ENCODE peak calls at places on chromosomes 1 and 21, in four cellular contexts. One of them, this sample, is unnamed.

GRCh38 chr1:38805036-38805435 is 54.5 kb downstream of the RRAGC start:
- DNase-seq in GM12878: no peak
- DNase-seq in HepG2: no peak
- DNase-seq in K562: no peak
- DNase-seq in this sample: no peak

GRCh38 chr1:34013958-34014737 is 150.3 kb downstream of the HMGB4 start:
- DNase-seq in K562: peak
- DNase-seq in GM12878: no peak
- DNase-seq in HepG2: no peak
- DNase-seq in this sample: peak

GRCh38 chr1:107936498-107937481 is 28.2 kb downstream of the VAV3 start:
- DNase-seq in HepG2: no peak
- DNase-seq in K562: no peak
- DNase-seq in GM12878: no peak
- DNase-seq in this sample: peak

GRCh38 chr1:53725238-53725689 is 13.7 kb downstream of the GLIS1 start:
- DNase-seq in HepG2: peak
- DNase-seq in K562: peak
- DNase-seq in GM12878: no peak
- DNase-seq in this sample: peak

GRCh38 chr1:22110016-22110415 is 32.9 kb downstream of the WNT4 start:
- DNase-seq in HepG2: no peak
- DNase-seq in K562: no peak
- DNase-seq in GM12878: no peak
- DNase-seq in this sample: no peak

GRCh38 chr1:46735708-46736324 is 16.9 kb upstream of the EFCAB14 start:
- DNase-seq in GM12878: no peak
- DNase-seq in K562: peak
- DNase-seq in HepG2: peak
- DNase-seq in this sample: peak

GRCh38 chr1:175267716-175268416 is 75.3 kb upstream of the KIAA0040 start:
- DNase-seq in HepG2: no peak
- DNase-seq in GM12878: no peak
- DNase-seq in K562: no peak
- DNase-seq in this sample: no peak

GRCh38 chr21:45029298-45029967 is 44.9 kb upstream of the ADARB1 start:
- DNase-seq in GM12878: no peak
- DNase-seq in HepG2: peak
- DNase-seq in K562: peak
- DNase-seq in this sample: no peak

GRCh38 chr1:33718166-33718565 is 145.7 kb upstream of the HMGB4 start:
- DNase-seq in K562: no peak
- DNase-seq in GM12878: no peak
- DNase-seq in HepG2: no peak
- DNase-seq in this sample: no peak

GRCh38 chr21:27372381-27372780 is 405.5 kb upstream of the ADAMTS5 start:
- DNase-seq in GM12878: no peak
- DNase-seq in HepG2: no peak
- DNase-seq in K562: no peak
- DNase-seq in this sample: no peak

GRCh38 chr1:101291562-101292035 is 54.8 kb downstream of the S1PR1 start:
- DNase-seq in HepG2: peak
- DNase-seq in GM12878: no peak
- DNase-seq in K562: no peak
- DNase-seq in this sample: no peak

GRCh38 chr21:38938343-38938742 is 132.6 kb downstream of the ETS2 start:
- DNase-seq in GM12878: no peak
- DNase-seq in K562: no peak
- DNase-seq in HepG2: no peak
- DNase-seq in this sample: no peak

GRCh38 chr1:11337536-11338350 is 64.7 kb downstream of the UBIAD1 start:
- DNase-seq in GM12878: no peak
- DNase-seq in K562: peak
- DNase-seq in HepG2: peak
- DNase-seq in this sample: peak

GRCh38 chr1:2638466-2639115 is 5.8 kb upstream of the MMEL1 start:
- DNase-seq in GM12878: no peak
- DNase-seq in HepG2: no peak
- DNase-seq in K562: no peak
- DNase-seq in this sample: no peak

GRCh38 chr1:96634863-96635262 is 86.7 kb upstream of the PTBP2 start:
- DNase-seq in K562: no peak
- DNase-seq in HepG2: no peak
- DNase-seq in GM12878: no peak
- DNase-seq in this sample: no peak

GRCh38 chr1:175881571-175881970 is 138.2 kb upstream of the TNR start:
- DNase-seq in K562: no peak
- DNase-seq in HepG2: no peak
- DNase-seq in GM12878: no peak
- DNase-seq in this sample: no peak

GRCh38 chr21:8990326-8991087 is 1530.9 kb upstream of the TPTE start:
- DNase-seq in K562: no peak
- DNase-seq in GM12878: no peak
- DNase-seq in HepG2: peak
- DNase-seq in this sample: no peak

GRCh38 chr1:206895837-206896242 is 1.4 kb upstream of the IL24 start:
- DNase-seq in GM12878: no peak
- DNase-seq in K562: no peak
- DNase-seq in HepG2: no peak
- DNase-seq in this sample: no peak

GRCh38 chr1:159855709-159856108 is 6.7 kb downstream of the VSIG8 start:
- DNase-seq in K562: no peak
- DNase-seq in HepG2: no peak
- DNase-seq in GM12878: no peak
- DNase-seq in this sample: no peak

DNA sequence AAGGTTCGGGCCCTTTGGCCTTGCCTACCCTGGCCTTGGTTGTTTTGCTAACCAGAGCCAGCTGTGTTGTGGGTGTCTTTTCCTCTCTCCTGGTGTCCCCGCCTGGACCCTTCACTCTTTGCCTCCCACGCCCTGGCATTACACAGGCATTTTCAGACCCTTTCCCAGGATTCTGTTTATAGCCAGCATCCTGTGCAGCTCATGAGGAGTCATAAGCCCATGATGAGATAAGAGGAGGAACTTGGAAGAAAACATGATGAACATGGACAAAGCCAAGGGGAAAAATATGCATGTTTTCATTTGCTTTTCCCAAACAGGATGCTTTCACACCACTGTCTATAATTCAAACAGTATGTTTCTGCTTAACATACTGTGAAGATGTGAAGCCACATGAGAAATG is 18.6 kb upstream of the WARS2 start:
- DNase-seq in HepG2: no peak
- DNase-seq in GM12878: no peak
- DNase-seq in K562: no peak
- DNase-seq in this sample: no peak
- TF ChIP-seq FOXK2 in HepG2: no peak
- TF ChIP-seq FOXK2 in GM12878: no peak
- TF ChIP-seq FOXK2 in K562: no peak
- TF ChIP-seq FOXK2 in this sample: no peak

GRCh38 chr1:216478238-216478637 is 55.0 kb upstream of the USH2A start:
- DNase-seq in GM12878: no peak
- DNase-seq in K562: no peak
- DNase-seq in HepG2: no peak
- DNase-seq in this sample: no peak

GRCh38 chr1:216482620-216483019 is 59.4 kb upstream of the USH2A start:
- DNase-seq in HepG2: no peak
- DNase-seq in GM12878: no peak
- DNase-seq in K562: no peak
- DNase-seq in this sample: no peak

GRCh38 chr1:216485042-216485441 is 61.8 kb upstream of the USH2A start:
- DNase-seq in K562: no peak
- DNase-seq in HepG2: no peak
- DNase-seq in GM12878: no peak
- DNase-seq in this sample: no peak

DNA sequence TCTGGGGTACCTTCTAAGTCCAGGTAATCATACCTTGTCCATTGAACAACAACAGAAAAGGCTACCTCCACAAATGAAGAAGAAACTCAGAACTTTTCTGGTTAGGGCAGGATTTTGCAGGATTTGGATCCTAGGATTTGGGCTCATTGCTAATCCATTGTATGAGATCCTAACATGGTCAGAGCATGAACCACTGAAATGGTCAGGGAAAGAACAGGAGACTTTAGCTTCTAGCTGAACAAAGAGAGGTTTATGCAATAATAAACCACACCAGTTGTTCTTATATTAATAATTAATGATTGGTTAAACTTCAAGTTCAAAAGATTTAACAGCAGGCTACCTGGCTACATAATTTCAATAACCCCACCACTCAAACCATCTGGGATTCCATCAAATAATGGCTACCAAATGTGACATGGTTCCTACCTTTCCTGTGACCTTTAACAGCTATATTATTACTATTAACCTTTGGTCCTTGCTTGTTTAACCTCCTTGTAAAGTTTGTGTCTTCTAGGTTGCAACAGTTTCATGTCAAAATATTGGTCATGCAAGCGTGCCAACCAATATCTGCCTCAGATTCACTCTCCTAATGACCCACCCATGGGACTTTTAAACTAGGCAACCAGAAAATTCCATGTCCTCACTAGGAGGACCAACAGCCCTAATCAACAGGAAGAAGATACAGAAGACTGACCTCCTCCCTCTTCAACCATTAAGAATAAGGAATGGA is 60.6 kb upstream of the USH2A start:
- DNase-seq in GM12878: no peak
- DNase-seq in HepG2: no peak
- DNase-seq in K562: no peak
- DNase-seq in this sample: no peak
- TF ChIP-seq TARDBP in GM12878: no peak
- TF ChIP-seq TARDBP in HepG2: no peak
- TF ChIP-seq TARDBP in K562: no peak
- TF ChIP-seq TARDBP in this sample: no peak

GRCh38 chr1:193456883-193457282 is 270.5 kb upstream of the B3GALT2 start:
- DNase-seq in HepG2: no peak
- DNase-seq in K562: no peak
- DNase-seq in GM12878: no peak
- DNase-seq in this sample: no peak

GRCh38 chr1:193463518-193463917 is 277.1 kb upstream of the B3GALT2 start:
- DNase-seq in K562: no peak
- DNase-seq in GM12878: no peak
- DNase-seq in HepG2: no peak
- DNase-seq in this sample: no peak

GRCh38 chr1:193457676-193458075 is 271.3 kb upstream of the B3GALT2 start:
- DNase-seq in K562: no peak
- DNase-seq in HepG2: no peak
- DNase-seq in GM12878: no peak
- DNase-seq in this sample: no peak

GRCh38 chr1:193462629-193463320 is 276.4 kb upstream of the B3GALT2 start:
- DNase-seq in GM12878: no peak
- DNase-seq in HepG2: no peak
- DNase-seq in K562: no peak
- DNase-seq in this sample: no peak

DNA sequence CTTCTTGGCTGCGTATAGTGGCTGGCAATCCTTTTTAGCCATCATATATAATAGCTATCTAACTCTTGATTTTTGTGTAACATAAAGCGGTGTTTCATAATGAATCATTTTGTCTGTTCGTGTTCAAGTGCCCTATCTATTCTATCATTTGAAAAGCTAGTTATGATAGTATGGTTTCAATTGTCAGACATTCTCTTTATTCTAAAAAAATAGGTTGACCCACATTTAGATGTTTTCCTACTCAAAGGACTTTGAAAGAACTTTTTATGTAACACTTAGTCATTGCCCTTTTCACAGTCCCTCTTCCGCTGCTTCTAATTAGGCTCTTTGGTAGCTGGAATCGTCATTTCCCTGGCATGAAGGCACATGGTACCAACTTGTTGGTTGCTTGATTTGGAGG is 272.2 kb upstream of the B3GALT2 start:
- DNase-seq in HepG2: no peak
- DNase-seq in GM12878: no peak
- DNase-seq in K562: no peak
- DNase-seq in this sample: no peak
- TF ChIP-seq BHLHE40 in HepG2: no peak
- TF ChIP-seq BHLHE40 in GM12878: no peak
- TF ChIP-seq BHLHE40 in K562: no peak
- TF ChIP-seq BHLHE40 in this sample: no peak

GRCh38 chr1:44328767-44329416 is 26.2 kb downstream of the ERI3 start:
- DNase-seq in K562: no peak
- DNase-seq in GM12878: no peak
- DNase-seq in HepG2: no peak
- DNase-seq in this sample: no peak
- TF ChIP-seq FOXK2 in K562: no peak
- TF ChIP-seq FOXK2 in GM12878: no peak
- TF ChIP-seq FOXK2 in HepG2: no peak
- TF ChIP-seq FOXK2 in this sample: no peak

GRCh38 chr1:162444903-162445302 is 33.0 kb upstream of the SH2D1B start:
- DNase-seq in HepG2: no peak
- DNase-seq in GM12878: no peak
- DNase-seq in K562: no peak
- DNase-seq in this sample: no peak
- TF ChIP-seq TARDBP in HepG2: no peak
- TF ChIP-seq TARDBP in GM12878: no peak
- TF ChIP-seq TARDBP in K562: no peak
- TF ChIP-seq TARDBP in this sample: no peak

DNA sequence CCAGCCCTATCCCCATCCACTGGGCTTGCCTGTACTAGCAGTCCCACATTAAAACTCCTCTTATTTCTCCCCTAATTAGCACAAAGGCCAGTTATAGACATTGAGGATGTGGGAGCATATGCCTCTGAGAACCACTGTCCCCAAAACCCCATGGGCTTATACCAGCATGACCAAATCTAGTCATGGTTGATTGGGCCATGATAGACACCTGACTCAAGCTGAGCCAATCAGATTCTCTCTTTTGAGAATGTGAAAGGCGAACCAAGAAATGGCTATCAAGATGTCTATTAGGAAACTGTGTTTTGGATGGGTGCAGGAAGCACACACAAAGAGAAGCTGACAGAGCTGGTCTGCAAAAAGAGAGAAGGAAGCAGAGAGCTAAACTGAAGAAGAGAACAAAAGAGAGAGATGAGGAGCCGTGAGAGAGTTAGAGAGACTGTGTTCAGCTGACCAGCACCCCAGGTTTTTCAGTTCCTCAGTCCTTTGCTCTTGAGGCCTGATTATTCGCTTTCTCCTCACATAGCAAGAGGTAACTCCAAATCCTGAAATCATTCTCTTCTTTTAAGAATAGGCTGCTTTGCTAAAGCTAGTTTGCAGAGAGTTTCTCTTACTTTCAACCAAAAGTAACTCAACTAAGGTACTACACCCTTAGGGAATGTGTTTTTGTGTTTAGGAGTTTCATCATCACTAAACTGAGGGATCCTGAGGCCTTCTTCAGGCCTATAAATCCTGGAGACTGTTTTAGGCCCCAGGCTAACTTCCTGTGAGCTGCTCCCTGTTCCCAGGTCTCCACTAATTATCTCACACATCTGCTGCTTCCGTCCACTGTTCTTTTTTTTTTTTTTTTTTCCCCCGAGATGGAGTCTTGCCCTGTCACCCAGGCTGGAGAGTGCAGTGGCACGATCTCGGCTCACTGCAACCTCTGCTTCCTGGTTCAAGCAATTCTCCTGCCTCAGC is 7.9 kb upstream of the TIPRL start:
- DNase-seq in GM12878: no peak
- DNase-seq in HepG2: no peak
- DNase-seq in K562: peak
- DNase-seq in this sample: no peak
- TF ChIP-seq BHLHE40 in GM12878: no peak
- TF ChIP-seq BHLHE40 in HepG2: no peak
- TF ChIP-seq BHLHE40 in K562: no peak
- TF ChIP-seq BHLHE40 in this sample: no peak

This sample was measured in HEK293T.